ENCODE peak calls at places on chromosome 18, in six cellular contexts. I is activated T-helper 1 cell treated with anti-CD3 and anti-CD28 coated beads, Interleukin-12 subunit alpha, Interleukin-12 subunit beta, Interleukin-2, Interleukin-4 antibody, amounts not matched to agents 30 ng/mL and 10 ng/mL and 1 ng/mL, durations not matched to agents 14 hours and 24 hours and 36 hours; M is C1 segment of cervical spinal cord; J is T-cell; G is amniotic stem cell; S is amygdala. T is an unnamed sample.

GRCh38 chr18:12394428-12394827 is 13.3 kb upstream of the PRELID3A start:
- DNase-seq in I (no peak), M (no peak), J (no peak), G (no peak), S (no peak), T (no peak)

GRCh38 chr18:48445540-48445939 is 36.4 kb upstream of the ZBTB7C start:
- DNase-seq in I (peak; percentile 57), M (no peak), J (peak; percentile 61), G (peak; percentile 15), S (peak; percentile 58), T (peak; percentile 46)

GRCh38 chr18:42275949-42276730 is 321.1 kb downstream of the PIK3C3 start:
- DNase-seq in I (no peak), M (no peak), J (no peak), G (no peak), S (no peak), T (no peak)

GRCh38 chr18:74623047-74623816 is 25.6 kb downstream of the ZNF407 start:
- DNase-seq in I (no peak), M (no peak), J (peak; percentile 47), G (no peak), S (no peak), T (no peak)

GRCh38 chr18:34870916-34871315 is 160.8 kb downstream of the DTNA start:
- DNase-seq in I (no peak), M (no peak), J (no peak), G (no peak), S (no peak), T (no peak)

GRCh38 chr18:46623541-46623940 is 33.5 kb downstream of the LOXHD1 start:
- DNase-seq in I (peak; percentile 18), M (no peak), J (no peak), G (no peak), S (no peak), T (no peak)

GRCh38 chr18:74378179-74378682 is 62.6 kb downstream of the C18orf63 start:
- DNase-seq in I (peak; percentile 31), M (no peak), J (peak; percentile 39), G (no peak), S (no peak), T (no peak)

GRCh38 chr18:58225101-58225500 is 181.1 kb downstream of the NEDD4L start:
- DNase-seq in I (no peak), M (no peak), J (no peak), G (no peak), S (no peak), T (no peak)

GRCh38 chr18:7082666-7083065 is 34.9 kb downstream of the LAMA1 start:
- DNase-seq in I (no peak), M (no peak), J (no peak), G (no peak), S (no peak), T (no peak)

GRCh38 chr18:135045-135444 is 23.3 kb upstream of the USP14 start:
- DNase-seq in I (no peak), M (no peak), J (no peak), G (no peak), S (no peak), T (no peak)

GRCh38 chr18:49013961-49014604 is 63.3 kb upstream of the SMAD7 start:
- DNase-seq in I (no peak), M (no peak), J (no peak), G (no peak), S (no peak), T (no peak)

GRCh38 chr18:2657788-2658458 is 2.4 kb downstream of the SMCHD1 start:
- DNase-seq in I (no peak), M (no peak), J (no peak), G (peak; percentile 55), S (no peak), T (peak; percentile 56)

GRCh38 chr18:23918395-23919032 is 96.0 kb upstream of the TTC39C start:
- DNase-seq in I (peak; percentile 54), M (peak; percentile 2), J (peak; percentile 76), G (peak; percentile 32), S (peak; percentile 19), T (no peak)

GRCh38 chr18:26014462-26014861 is 76.0 kb downstream of the SS18 start:
- DNase-seq in I (no peak), M (no peak), J (no peak), G (no peak), S (no peak), T (no peak)

GRCh38 chr18:629303-630150 is 27.9 kb upstream of the TYMS start:
- DNase-seq in I (no peak), M (no peak), J (no peak), G (no peak), S (no peak), T (peak; percentile 11)

GRCh38 chr18:55416791-55417190 is 171.2 kb downstream of the TCF4 start:
- DNase-seq in I (no peak), M (no peak), J (no peak), G (no peak), S (no peak), T (no peak)

GRCh38 chr18:50830544-50830943 is 10.7 kb upstream of the MRO start:
- DNase-seq in I (no peak), M (no peak), J (no peak), G (no peak), S (no peak), T (no peak)

GRCh38 chr18:66136039-66136438 is 385.2 kb downstream of the CDH7 start:
- DNase-seq in I (no peak), M (no peak), J (no peak), G (no peak), S (no peak), T (peak; percentile 14)

GRCh38 chr18:57819671-57820460 is 16.8 kb upstream of the ATP8B1 start:
- DNase-seq in I (no peak), M (no peak), J (no peak), G (peak; percentile 40), S (no peak), T (peak; percentile 84)

GRCh38 chr18:55110436-55110835 is 151.2 kb upstream of the CCDC68 start:
- DNase-seq in I (no peak), M (no peak), J (no peak), G (no peak), S (no peak), T (no peak)

GRCh38 chr18:2971741-2972552 is 41.0 kb downstream of the LPIN2 start:
- DNase-seq in I (peak; percentile 62), M (no peak), J (peak; percentile 69), G (no peak), S (no peak), T (no peak)

GRCh38 chr18:21486905-21487437 is 113.5 kb downstream of the ESCO1 start:
- DNase-seq in I (no peak), M (no peak), J (no peak), G (no peak), S (no peak), T (no peak)

GRCh38 chr18:63042351-63042750 is 277.2 kb downstream of the BCL2 start:
- DNase-seq in I (no peak), M (no peak), J (no peak), G (no peak), S (no peak), T (no peak)

GRCh38 chr18:32760391-32760790 is 12.4 kb downstream of the KLHL14 start:
- DNase-seq in I (no peak), M (no peak), J (no peak), G (no peak), S (no peak), T (no peak)

GRCh38 chr18:58845913-58846312 is 18.8 kb upstream of the ZNF532 start:
- DNase-seq in I (no peak), M (no peak), J (no peak), G (no peak), S (no peak), T (no peak)

GRCh38 chr18:55586841-55587240 is 1.2 kb downstream of the TCF4 start:
- DNase-seq in I (no peak), M (peak; percentile 12), J (no peak), G (no peak), S (no peak), T (no peak)

GRCh38 chr18:73164430-73164829 is 296.6 kb upstream of the NETO1 start:
- DNase-seq in I (no peak), M (no peak), J (no peak), G (no peak), S (no peak), T (no peak)

GRCh38 chr18:9468998-9469397 is 6.3 kb upstream of the RALBP1 start:
- DNase-seq in I (no peak), M (no peak), J (no peak), G (no peak), S (no peak), T (no peak)

GRCh38 chr18:66560092-66560491 is 43.8 kb downstream of the CDH19 start:
- DNase-seq in I (no peak), M (no peak), J (no peak), G (no peak), S (no peak), T (no peak)

GRCh38 chr18:64017870-64018269 is 48.0 kb downstream of the SERPINB8 start:
- DNase-seq in I (no peak), M (no peak), J (no peak), G (peak; percentile 7), S (no peak), T (no peak)

GRCh38 chr18:72692086-72692485 is 147.9 kb upstream of the CBLN2 start:
- DNase-seq in I (no peak), M (no peak), J (no peak), G (no peak), S (no peak), T (no peak)

GRCh38 chr18:4836146-4836545 is 360.9 kb downstream of the AKAIN1 start:
- DNase-seq in I (no peak), M (no peak), J (no peak), G (no peak), S (no peak), T (no peak)

GRCh38 chr18:79774111-79774510 is 23.6 kb upstream of the KCNG2 start:
- DNase-seq in I (no peak), M (no peak), J (no peak), G (no peak), S (no peak), T (no peak)

GRCh38 chr18:715626-716025 is 3.2 kb upstream of the ENOSF1 start:
- DNase-seq in I (no peak), M (no peak), J (no peak), G (peak; percentile 31), S (no peak), T (no peak)

GRCh38 chr18:45856526-45856925 is 31.1 kb downstream of the SIGLEC15 start:
- DNase-seq in I (no peak), M (no peak), J (no peak), G (no peak), S (no peak), T (peak; percentile 88)

GRCh38 chr18:47987456-47987735 is 56.9 kb upstream of the SMAD2 start:
- DNase-seq in I (no peak), M (no peak), J (no peak), G (no peak), S (no peak), T (no peak)